ENCODE peak calls at places on chromosomes 1 and 21, in six cellular contexts. One of them, this sample, is unnamed.

GRCh38 chr1:91499904-91500755 is 521 bp upstream of the CDC7 start:
- DNase-seq in esophagus squamous epithelium: no peak
- DNase-seq in lower lobe of right lung: no peak
- DNase-seq in astrocyte of the spinal cord: no peak
- DNase-seq in CD8-positive, alpha-beta T cell: no peak
- DNase-seq in A549: no peak
- DNase-seq in this sample: no peak

GRCh38 chr1:3692593-3692992 is 40.3 kb downstream of the TP73 start:
- DNase-seq in esophagus squamous epithelium: no peak
- DNase-seq in lower lobe of right lung: no peak
- DNase-seq in astrocyte of the spinal cord: no peak
- DNase-seq in CD8-positive, alpha-beta T cell: no peak
- DNase-seq in A549: no peak
- DNase-seq in this sample: no peak

GRCh38 chr1:37448691-37449417 is 25.5 kb upstream of the ZC3H12A start:
- DNase-seq in esophagus squamous epithelium: no peak
- DNase-seq in lower lobe of right lung: no peak
- DNase-seq in astrocyte of the spinal cord: no peak
- DNase-seq in CD8-positive, alpha-beta T cell: no peak
- DNase-seq in A549: no peak
- DNase-seq in this sample: no peak

GRCh38 chr1:19250629-19251304 is 557 bp downstream of the EMC1 start:
- DNase-seq in esophagus squamous epithelium: no peak
- DNase-seq in lower lobe of right lung: no peak
- DNase-seq in astrocyte of the spinal cord: no peak
- DNase-seq in CD8-positive, alpha-beta T cell: no peak
- DNase-seq in A549: no peak
- DNase-seq in this sample: no peak

GRCh38 chr1:17665950-17666720 is 89.0 kb upstream of the ACTL8 start:
- DNase-seq in esophagus squamous epithelium: no peak
- DNase-seq in lower lobe of right lung: no peak
- DNase-seq in astrocyte of the spinal cord: no peak
- DNase-seq in CD8-positive, alpha-beta T cell: no peak
- DNase-seq in A549: no peak
- DNase-seq in this sample: no peak

GRCh38 chr1:212290608-212291007 is 5.4 kb downstream of the PPP2R5A start:
- DNase-seq in esophagus squamous epithelium: no peak
- DNase-seq in lower lobe of right lung: no peak
- DNase-seq in astrocyte of the spinal cord: no peak
- DNase-seq in CD8-positive, alpha-beta T cell: no peak
- DNase-seq in A549: no peak
- DNase-seq in this sample: no peak

GRCh38 chr1:241336335-241336734 is 20.7 kb downstream of the RGS7 start:
- DNase-seq in esophagus squamous epithelium: no peak
- DNase-seq in lower lobe of right lung: no peak
- DNase-seq in astrocyte of the spinal cord: peak
- DNase-seq in CD8-positive, alpha-beta T cell: no peak
- DNase-seq in A549: no peak
- DNase-seq in this sample: no peak

GRCh38 chr1:118937413-118937812 is 50.7 kb downstream of the TBX15 start:
- DNase-seq in esophagus squamous epithelium: no peak
- DNase-seq in lower lobe of right lung: no peak
- DNase-seq in astrocyte of the spinal cord: no peak
- DNase-seq in CD8-positive, alpha-beta T cell: no peak
- DNase-seq in A549: no peak
- DNase-seq in this sample: no peak

GRCh38 chr1:93338426-93338825 is 7.3 kb upstream of the DR1 start:
- DNase-seq in esophagus squamous epithelium: no peak
- DNase-seq in lower lobe of right lung: no peak
- DNase-seq in astrocyte of the spinal cord: peak
- DNase-seq in CD8-positive, alpha-beta T cell: no peak
- DNase-seq in A549: peak
- DNase-seq in this sample: no peak

GRCh38 chr1:1435911-1436633 is 582 bp downstream of the VWA1 start:
- DNase-seq in esophagus squamous epithelium: no peak
- DNase-seq in lower lobe of right lung: no peak
- DNase-seq in astrocyte of the spinal cord: no peak
- DNase-seq in CD8-positive, alpha-beta T cell: no peak
- DNase-seq in A549: no peak
- DNase-seq in this sample: no peak

GRCh38 chr1:52055066-52055853 is at the start of gene TXNDC12:
- DNase-seq in esophagus squamous epithelium: peak
- DNase-seq in lower lobe of right lung: peak
- DNase-seq in astrocyte of the spinal cord: peak
- DNase-seq in CD8-positive, alpha-beta T cell: peak
- DNase-seq in A549: peak
- DNase-seq in this sample: peak

GRCh38 chr1:116760487-116760886 is 6.3 kb downstream of the CD2 start:
- DNase-seq in esophagus squamous epithelium: no peak
- DNase-seq in lower lobe of right lung: no peak
- DNase-seq in astrocyte of the spinal cord: no peak
- DNase-seq in CD8-positive, alpha-beta T cell: no peak
- DNase-seq in A549: no peak
- DNase-seq in this sample: no peak

GRCh38 chr1:154697710-154698109 is 89.7 kb upstream of the ADAR start:
- DNase-seq in esophagus squamous epithelium: no peak
- DNase-seq in lower lobe of right lung: no peak
- DNase-seq in astrocyte of the spinal cord: no peak
- DNase-seq in CD8-positive, alpha-beta T cell: no peak
- DNase-seq in A549: no peak
- DNase-seq in this sample: no peak

GRCh38 chr1:46136711-46137110 is 4.3 kb upstream of the PIK3R3 start:
- DNase-seq in esophagus squamous epithelium: no peak
- DNase-seq in lower lobe of right lung: no peak
- DNase-seq in astrocyte of the spinal cord: no peak
- DNase-seq in CD8-positive, alpha-beta T cell: no peak
- DNase-seq in A549: no peak
- DNase-seq in this sample: no peak

GRCh38 chr21:17414766-17415165 is 98.1 kb upstream of the CXADR start:
- DNase-seq in esophagus squamous epithelium: no peak
- DNase-seq in lower lobe of right lung: no peak
- DNase-seq in astrocyte of the spinal cord: no peak
- DNase-seq in CD8-positive, alpha-beta T cell: no peak
- DNase-seq in A549: no peak
- DNase-seq in this sample: no peak

GRCh38 chr1:234699795-234700665 is 90.1 kb upstream of the IRF2BP2 start:
- DNase-seq in esophagus squamous epithelium: no peak
- DNase-seq in lower lobe of right lung: no peak
- DNase-seq in astrocyte of the spinal cord: peak
- DNase-seq in CD8-positive, alpha-beta T cell: no peak
- DNase-seq in A549: no peak
- DNase-seq in this sample: no peak

GRCh38 chr1:154711416-154711815 is 103.4 kb upstream of the ADAR start:
- DNase-seq in esophagus squamous epithelium: no peak
- DNase-seq in lower lobe of right lung: no peak
- DNase-seq in astrocyte of the spinal cord: no peak
- DNase-seq in CD8-positive, alpha-beta T cell: no peak
- DNase-seq in A549: no peak
- DNase-seq in this sample: no peak

GRCh38 chr1:106889054-106889453 is 167.4 kb upstream of the PRMT6 start:
- DNase-seq in esophagus squamous epithelium: no peak
- DNase-seq in lower lobe of right lung: no peak
- DNase-seq in astrocyte of the spinal cord: no peak
- DNase-seq in CD8-positive, alpha-beta T cell: no peak
- DNase-seq in A549: no peak
- DNase-seq in this sample: no peak

GRCh38 chr1:151986501-151987190 is 7.0 kb downstream of the S100A10 start:
- DNase-seq in esophagus squamous epithelium: no peak
- DNase-seq in lower lobe of right lung: no peak
- DNase-seq in astrocyte of the spinal cord: no peak
- DNase-seq in CD8-positive, alpha-beta T cell: no peak
- DNase-seq in A549: no peak
- DNase-seq in this sample: no peak

GRCh38 chr1:51642739-51643142 is 25.8 kb downstream of the OSBPL9 start:
- DNase-seq in esophagus squamous epithelium: no peak
- DNase-seq in lower lobe of right lung: no peak
- DNase-seq in astrocyte of the spinal cord: peak
- DNase-seq in CD8-positive, alpha-beta T cell: no peak
- DNase-seq in A549: no peak
- DNase-seq in this sample: no peak

GRCh38 chr1:204896787-204897469 is 26.3 kb downstream of the NFASC start:
- DNase-seq in esophagus squamous epithelium: no peak
- DNase-seq in lower lobe of right lung: no peak
- DNase-seq in astrocyte of the spinal cord: no peak
- DNase-seq in CD8-positive, alpha-beta T cell: no peak
- DNase-seq in A549: no peak
- DNase-seq in this sample: no peak

GRCh38 chr21:45536301-45537081 is 5.7 kb downstream of the SLC19A1 start:
- DNase-seq in esophagus squamous epithelium: no peak
- DNase-seq in lower lobe of right lung: peak
- DNase-seq in astrocyte of the spinal cord: no peak
- DNase-seq in CD8-positive, alpha-beta T cell: no peak
- DNase-seq in A549: no peak
- DNase-seq in this sample: no peak

GRCh38 chr1:109255097-109255651 is 5.8 kb downstream of the CELSR2 start:
- DNase-seq in esophagus squamous epithelium: no peak
- DNase-seq in lower lobe of right lung: no peak
- DNase-seq in astrocyte of the spinal cord: no peak
- DNase-seq in CD8-positive, alpha-beta T cell: no peak
- DNase-seq in A549: no peak
- DNase-seq in this sample: no peak

DNA sequence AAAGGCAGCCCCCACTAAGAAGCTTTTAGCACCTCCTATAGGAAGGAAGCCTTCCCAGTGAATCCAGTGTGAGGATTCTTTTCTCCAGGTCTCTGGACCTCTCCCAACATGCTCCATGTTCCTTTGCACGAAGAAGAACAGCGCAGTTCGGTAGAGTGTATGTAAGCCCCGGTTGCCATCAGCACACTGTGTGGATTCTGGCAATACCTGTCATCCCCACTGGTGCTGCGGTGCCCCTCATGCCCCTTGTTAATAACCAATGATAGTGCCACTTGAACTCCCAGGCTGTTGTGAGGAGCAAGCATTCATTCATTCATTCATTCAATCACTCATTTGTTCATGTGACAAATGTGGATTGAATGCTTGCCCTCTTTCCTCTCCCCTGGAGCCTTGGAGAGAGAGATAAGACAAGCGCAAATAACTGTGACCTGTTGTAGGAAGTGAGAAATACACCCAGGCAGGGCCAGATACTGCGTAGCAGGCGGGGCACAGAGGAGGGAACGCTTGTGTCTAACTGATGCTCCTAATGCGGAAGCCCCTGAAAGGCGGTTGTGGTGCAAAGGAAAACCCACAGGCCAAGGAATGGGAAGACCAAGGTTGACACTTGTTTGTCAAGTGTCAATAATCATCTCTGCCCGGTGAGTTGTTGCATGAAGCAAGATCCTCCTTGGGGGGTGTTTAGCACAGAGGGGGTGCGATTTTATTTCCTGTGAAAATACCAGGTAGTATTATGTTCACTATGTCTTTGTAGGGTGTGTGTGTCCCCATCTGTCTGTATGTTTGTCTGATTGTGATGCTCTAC is 9.8 kb downstream of the LGR6 start:
- DNase-seq in esophagus squamous epithelium: no peak
- DNase-seq in lower lobe of right lung: no peak
- DNase-seq in astrocyte of the spinal cord: no peak
- DNase-seq in CD8-positive, alpha-beta T cell: no peak
- DNase-seq in A549: no peak
- DNase-seq in this sample: no peak
- TF ChIP-seq CTCF in esophagus squamous epithelium: no peak
- TF ChIP-seq CTCF in lower lobe of right lung: no peak
- TF ChIP-seq CTCF in astrocyte of the spinal cord: no peak
- TF ChIP-seq CTCF in CD8-positive, alpha-beta T cell: no peak
- TF ChIP-seq CTCF in A549: no peak
- TF ChIP-seq CTCF in this sample: no peak

GRCh38 chr21:37006243-37006520 is 320 bp upstream of the RIPPLY3 start:
- DNase-seq in esophagus squamous epithelium: no peak
- DNase-seq in lower lobe of right lung: no peak
- DNase-seq in astrocyte of the spinal cord: no peak
- DNase-seq in CD8-positive, alpha-beta T cell: no peak
- DNase-seq in A549: no peak
- DNase-seq in this sample: no peak
- H3K4me3 ChIP-seq in esophagus squamous epithelium: peak
- H3K4me3 ChIP-seq in lower lobe of right lung: peak
- H3K4me3 ChIP-seq in astrocyte of the spinal cord: peak
- H3K4me3 ChIP-seq in CD8-positive, alpha-beta T cell: peak
- H3K4me3 ChIP-seq in A549: peak
- H3K4me3 ChIP-seq in this sample: peak

GRCh38 chr1:229781453-229781852 is 155.4 kb downstream of the URB2 start:
- DNase-seq in esophagus squamous epithelium: no peak
- DNase-seq in lower lobe of right lung: peak
- DNase-seq in astrocyte of the spinal cord: no peak
- DNase-seq in CD8-positive, alpha-beta T cell: no peak
- DNase-seq in A549: no peak
- DNase-seq in this sample: peak
- TF ChIP-seq CTCF in esophagus squamous epithelium: peak
- TF ChIP-seq CTCF in lower lobe of right lung: peak
- TF ChIP-seq CTCF in astrocyte of the spinal cord: no peak
- TF ChIP-seq CTCF in CD8-positive, alpha-beta T cell: no peak
- TF ChIP-seq CTCF in A549: no peak
- TF ChIP-seq CTCF in this sample: peak

GRCh38 chr1:53735681-53736080 is 3.3 kb downstream of the GLIS1 start:
- DNase-seq in esophagus squamous epithelium: no peak
- DNase-seq in lower lobe of right lung: no peak
- DNase-seq in astrocyte of the spinal cord: peak
- DNase-seq in CD8-positive, alpha-beta T cell: no peak
- DNase-seq in A549: no peak
- DNase-seq in this sample: no peak

GRCh38 chr1:53738205-53739108 is 507 bp downstream of the GLIS1 start:
- DNase-seq in esophagus squamous epithelium: no peak
- DNase-seq in lower lobe of right lung: no peak
- DNase-seq in astrocyte of the spinal cord: peak
- DNase-seq in CD8-positive, alpha-beta T cell: no peak
- DNase-seq in A549: no peak
- DNase-seq in this sample: no peak

GRCh38 chr1:53736290-53736689 is 2.7 kb downstream of the GLIS1 start:
- DNase-seq in esophagus squamous epithelium: no peak
- DNase-seq in lower lobe of right lung: no peak
- DNase-seq in astrocyte of the spinal cord: peak
- DNase-seq in CD8-positive, alpha-beta T cell: no peak
- DNase-seq in A549: no peak
- DNase-seq in this sample: no peak

GRCh38 chr1:53739109-53739681 is at the start of gene GLIS1:
- DNase-seq in esophagus squamous epithelium: no peak
- DNase-seq in lower lobe of right lung: peak
- DNase-seq in astrocyte of the spinal cord: peak
- DNase-seq in CD8-positive, alpha-beta T cell: peak
- DNase-seq in A549: peak
- DNase-seq in this sample: peak

DNA sequence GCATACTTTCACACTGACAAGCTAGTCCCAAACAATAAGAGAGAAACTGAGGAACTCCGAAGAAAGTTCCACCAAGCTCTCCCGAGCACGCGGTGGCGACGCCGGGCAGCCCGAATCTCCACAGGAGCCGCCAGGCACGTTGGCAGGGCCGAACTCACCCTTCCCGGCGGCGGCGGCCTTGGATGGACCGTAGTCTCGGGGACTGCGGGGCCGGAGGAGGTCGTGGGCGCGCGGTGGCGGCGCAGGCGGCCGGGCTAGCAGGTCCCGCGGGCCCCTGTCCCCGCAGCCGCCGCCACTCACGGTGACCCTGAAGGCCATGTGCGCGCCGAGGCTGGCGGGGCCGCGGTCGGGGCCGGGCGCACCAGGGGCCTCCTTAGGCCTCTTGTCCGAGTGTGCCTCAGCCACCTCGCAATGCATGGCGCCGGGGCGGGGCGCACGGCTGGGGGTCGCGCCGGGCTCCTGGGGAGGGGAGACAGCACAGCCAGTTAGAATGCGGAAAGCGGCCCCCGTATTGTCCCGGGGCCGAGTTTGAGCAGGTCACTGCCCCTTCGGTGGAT is 1.2 kb downstream of the GLIS1 start:
- DNase-seq in esophagus squamous epithelium: no peak
- DNase-seq in lower lobe of right lung: no peak
- DNase-seq in astrocyte of the spinal cord: peak
- DNase-seq in CD8-positive, alpha-beta T cell: no peak
- DNase-seq in A549: no peak
- DNase-seq in this sample: no peak
- H3K4me3 ChIP-seq in esophagus squamous epithelium: peak
- H3K4me3 ChIP-seq in lower lobe of right lung: peak
- H3K4me3 ChIP-seq in astrocyte of the spinal cord: peak
- H3K4me3 ChIP-seq in CD8-positive, alpha-beta T cell: no peak
- H3K4me3 ChIP-seq in A549: no peak
- H3K4me3 ChIP-seq in this sample: no peak

This sample was measured in LNCaP clone FGC.